ENCODE peak calls at places on chromosomes 2 and 18, in nine cellular contexts. V is SK-N-SH, B is GM12878, M is endothelial cell of umbilical vein, H is fibroblast of lung, W is K562, T is MM.1S, N is H1, Y is HCT116. E is an unnamed sample.

GRCh38 chr18:32840962-32841361 is 68.1 kb upstream of the KLHL14 start:
- DNase-seq in V (no peak), B (no peak), M (no peak), H (no peak), W (no peak), T (no peak), N (no peak), Y (no peak), E (no peak)

GRCh38 chr2:162074579-162074922 is 536 bp upstream of the DPP4 start:
- DNase-seq in V (no peak), B (no peak), M (no peak), H (no peak), W (no peak), T (no peak), N (no peak), Y (no peak), E (no peak)

GRCh38 chr2:88227446-88227845 is 57.3 kb downstream of the THNSL2 start:
- DNase-seq in V (no peak), B (no peak), M (no peak), H (no peak), W (no peak), T (no peak), N (no peak), Y (peak; percentile 26), E (no peak)

GRCh38 chr2:41736105-41736567 is 311.7 kb upstream of the PKDCC start:
- DNase-seq in V (no peak), B (peak; percentile 36), M (no peak), H (peak; percentile 11), W (no peak), T (no peak), N (no peak), Y (no peak), E (peak; percentile 39)

GRCh38 chr2:232300894-232301387 is 77.6 kb upstream of the ALPP start:
- DNase-seq in V (no peak), B (no peak), M (peak; percentile 83), H (no peak), W (no peak), T (no peak), N (no peak), Y (no peak), E (no peak)

GRCh38 chr2:17658251-17658843 is 95.3 kb downstream of the SMC6 start:
- DNase-seq in V (no peak), B (peak; percentile 64), M (no peak), H (peak; percentile 88), W (no peak), T (no peak), N (no peak), Y (no peak), E (no peak)

GRCh38 chr2:218879881-218880748 is 537 bp upstream of the WNT10A start:
- DNase-seq in V (peak; percentile 74), B (peak; percentile 80), M (no peak), H (no peak), W (no peak), T (peak; percentile 97), N (no peak), Y (no peak), E (peak; percentile 60)

GRCh38 chr2:70450641-70451250 is 102.9 kb downstream of the TGFA start:
- DNase-seq in V (no peak), B (no peak), M (no peak), H (no peak), W (no peak), T (no peak), N (no peak), Y (no peak), E (no peak)

GRCh38 chr2:192195548-192196418 is 1.1 kb upstream of the TMEFF2 start:
- DNase-seq in V (no peak), B (no peak), M (peak; percentile 43), H (peak; percentile 25), W (peak; percentile 3), T (no peak), N (no peak), Y (no peak), E (no peak)

GRCh38 chr2:163428187-163428586 is 307.6 kb downstream of the FIGN start:
- DNase-seq in V (no peak), B (no peak), M (no peak), H (no peak), W (no peak), T (no peak), N (no peak), Y (no peak), E (no peak)

GRCh38 chr18:378039-378438 is 110.2 kb upstream of the THOC1 start:
- DNase-seq in V (no peak), B (no peak), M (peak; percentile 24), H (no peak), W (no peak), T (no peak), N (no peak), Y (no peak), E (no peak)

GRCh38 chr2:94602466-94602865 is 268.8 kb upstream of the TEKT4 start:
- DNase-seq in V (no peak), B (no peak), M (no peak), H (no peak), W (no peak), T (no peak), N (no peak), Y (no peak), E (no peak)

GRCh38 chr2:105052773-105053172 is 14.9 kb downstream of the MRPS9 start:
- DNase-seq in V (no peak), B (no peak), M (peak; percentile 5), H (no peak), W (peak; percentile 54), T (no peak), N (no peak), Y (no peak), E (no peak)

GRCh38 chr2:47336259-47337238 is 66.4 kb upstream of the MSH2 start:
- DNase-seq in V (no peak), B (peak; percentile 55), M (no peak), H (peak; percentile 42), W (peak; percentile 86), T (no peak), N (no peak), Y (no peak), E (peak; percentile 69)

GRCh38 chr18:63098014-63098981 is 221.3 kb downstream of the BCL2 start:
- DNase-seq in V (no peak), B (peak; percentile 77), M (no peak), H (no peak), W (no peak), T (peak; percentile 83), N (no peak), Y (no peak), E (no peak)

GRCh38 chr2:20403693-20404381 is 43.0 kb upstream of the RHOB start:
- DNase-seq in V (no peak), B (no peak), M (no peak), H (no peak), W (no peak), T (no peak), N (no peak), Y (no peak), E (no peak)

GRCh38 chr2:7077660-7078278 is 160.6 kb downstream of the RNF144A start:
- DNase-seq in V (no peak), B (no peak), M (peak; percentile 89), H (peak; percentile 6), W (no peak), T (no peak), N (no peak), Y (no peak), E (no peak)

GRCh38 chr2:128375454-128375853 is 56.8 kb upstream of the HS6ST1 start:
- DNase-seq in V (peak; percentile 67), B (no peak), M (no peak), H (no peak), W (no peak), T (no peak), N (no peak), Y (no peak), E (no peak)

GRCh38 chr2:37343537-37344434 is 644 bp upstream of the QPCT start:
- DNase-seq in V (peak; percentile 56), B (no peak), M (peak; percentile 47), H (peak; percentile 76), W (peak; percentile 22), T (peak; percentile 64), N (no peak), Y (no peak), E (no peak)
- H3K4me3 ChIP-seq in V (no peak overlapping the region), B (no peak overlapping the region), M (peak overlapping the region; percentile 53), H (peak overlapping the region; percentile 68), W (no peak overlapping the region), T (peak overlapping the region; percentile 82), N (peak overlapping the region; percentile 46), Y (no peak overlapping the region), E (no peak overlapping the region)

DNA sequence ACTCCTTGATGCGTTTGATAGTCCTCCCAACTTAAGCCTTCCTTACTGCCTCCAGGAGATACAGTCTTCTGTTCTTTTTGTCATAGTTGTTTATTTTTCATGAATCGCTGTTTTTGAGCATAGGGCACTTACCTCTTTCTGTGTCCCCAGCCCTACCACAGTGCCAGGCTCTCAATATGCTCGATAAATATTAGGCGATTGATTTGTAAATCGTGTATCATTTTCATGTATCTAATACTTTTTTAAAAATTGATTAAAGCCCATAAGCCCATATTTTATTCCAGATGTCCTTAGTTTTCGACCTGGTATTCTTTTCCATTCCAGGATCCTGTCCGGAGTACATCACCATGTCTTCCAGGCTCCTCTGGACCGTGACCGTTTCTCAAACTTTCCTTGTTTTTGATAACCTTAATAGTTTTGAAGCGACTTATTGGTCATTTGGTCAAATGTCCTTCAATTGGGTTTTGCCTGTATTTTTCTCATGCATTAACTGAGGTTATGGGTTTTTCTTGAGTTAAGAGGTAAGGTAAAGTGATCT is 444 bp upstream of the MMADHC start:
- DNase-seq in V (peak; percentile 15), B (no peak), M (no peak), H (peak; percentile 5), W (no peak), T (no peak), N (no peak), Y (no peak), E (no peak)
- H3K9ac ChIP-seq in V (peak overlapping the region; percentile 98), B (peak overlapping the region; percentile 95), M (peak overlapping the region; percentile 96), H (peak overlapping the region; percentile 94), W (no peak overlapping the region), T (peak overlapping the region; percentile 99), N (peak overlapping the region; percentile 98), Y (peak overlapping the region; percentile 94), E (peak overlapping the region; percentile 49)

GRCh38 chr18:51051105-51051712 is 21.2 kb downstream of the SMAD4 start:
- DNase-seq in V (peak; percentile 47), B (no peak), M (peak; percentile 56), H (peak; percentile 41), W (peak; percentile 12), T (peak; percentile 65), N (no peak), Y (peak; percentile 38), E (peak; percentile 83)
- H3K79me2 ChIP-seq in V (peaks cover 93% of the 10 kb centered on the region), B (peaks cover 9% of the 10 kb centered on the region), M (peaks cover 27% of the 10 kb centered on the region), H (peaks cover 26% of the 10 kb centered on the region), W (peaks cover 17% of the 10 kb centered on the region), T (peaks cover 75% of the 10 kb centered on the region), N (peaks cover 52% of the 10 kb centered on the region), Y (peaks cover 50% of the 10 kb centered on the region), E (peaks cover 72% of the 10 kb centered on the region)

DNA sequence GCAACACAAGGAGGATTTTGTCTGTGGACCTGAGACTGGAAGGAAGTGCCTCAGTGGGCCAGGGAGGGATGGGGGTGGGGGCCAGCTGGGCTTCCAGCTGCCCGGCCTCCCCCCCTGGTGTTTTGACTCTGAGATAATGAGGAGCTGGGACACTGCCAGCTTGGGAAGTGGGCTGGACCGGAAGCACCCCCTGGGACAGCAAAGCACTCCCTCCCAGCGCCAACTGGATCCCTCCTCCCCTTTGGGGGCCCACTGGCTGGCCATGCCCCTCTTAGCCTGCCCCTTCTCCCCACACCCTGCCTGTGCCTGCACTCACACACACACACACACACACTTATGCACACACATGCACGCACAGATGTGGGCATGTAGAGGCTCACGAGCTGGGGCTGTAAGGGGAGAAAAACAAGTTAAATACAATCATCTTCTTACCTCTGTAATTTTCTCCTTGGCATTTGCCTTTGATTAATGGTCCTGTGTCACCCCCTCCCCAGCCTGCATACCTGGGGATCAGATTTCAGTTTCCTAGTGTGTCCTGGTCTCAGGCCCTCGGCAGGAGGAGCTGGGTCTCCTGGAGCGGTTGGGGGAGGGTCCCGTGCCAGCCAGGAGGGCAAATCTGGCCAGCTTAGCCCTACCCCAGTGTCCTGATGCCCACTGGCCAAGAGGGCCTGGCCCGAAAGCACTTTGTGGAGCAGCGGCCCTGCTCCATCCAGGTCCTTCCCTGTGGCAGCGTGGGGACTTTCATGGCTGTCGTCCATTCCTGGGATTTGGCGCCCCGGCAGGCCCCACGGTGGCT is 3.6 kb downstream of the ITM2C start:
- DNase-seq in V (peak; percentile 58), B (no peak), M (no peak), H (no peak), W (no peak), T (no peak), N (no peak), Y (no peak), E (no peak)
- H3K4me3 ChIP-seq in V (no peak overlapping the region), B (no peak overlapping the region), M (no peak overlapping the region), H (no peak overlapping the region), W (no peak overlapping the region), T (peak overlapping the region; percentile 63), N (peak overlapping the region; percentile 21), Y (no peak overlapping the region), E (no peak overlapping the region)

E was measured in Karpas-422.